ENCODE peak calls at places on chromosomes 6 and 20, in five cellular contexts. One of them, this sample, is unnamed.

GRCh38 chr20:47334022-47334551 is 22.4 kb downstream of the ZMYND8 start:
- DNase-seq in sciatic nerve: no peak
- DNase-seq in KG1: no peak
- DNase-seq in HS-5: peak
- DNase-seq in fibroblast of lung: peak
- DNase-seq in this sample: peak

GRCh38 chr20:16821211-16822089 is 73.3 kb downstream of the OTOR start:
- DNase-seq in sciatic nerve: no peak
- DNase-seq in KG1: no peak
- DNase-seq in HS-5: no peak
- DNase-seq in fibroblast of lung: peak
- DNase-seq in this sample: peak

GRCh38 chr6:157323924-157324276 is 581 bp upstream of the TMEM242 start:
- DNase-seq in sciatic nerve: peak
- DNase-seq in KG1: no peak
- DNase-seq in HS-5: no peak
- DNase-seq in fibroblast of lung: peak
- DNase-seq in this sample: peak

GRCh38 chr20:12775041-12775440 is 233.7 kb upstream of the SPTLC3 start:
- DNase-seq in sciatic nerve: no peak
- DNase-seq in KG1: no peak
- DNase-seq in HS-5: no peak
- DNase-seq in fibroblast of lung: no peak
- DNase-seq in this sample: no peak

GRCh38 chr20:44129996-44130718 is 56.8 kb downstream of the JPH2 start:
- DNase-seq in sciatic nerve: no peak
- DNase-seq in KG1: no peak
- DNase-seq in HS-5: no peak
- DNase-seq in fibroblast of lung: no peak
- DNase-seq in this sample: no peak

GRCh38 chr20:62837790-62838458 is 21.1 kb downstream of the COL9A3 start:
- DNase-seq in sciatic nerve: no peak
- DNase-seq in KG1: no peak
- DNase-seq in HS-5: no peak
- DNase-seq in fibroblast of lung: peak
- DNase-seq in this sample: no peak

GRCh38 chr20:21719592-21720214 is 14.2 kb downstream of the PAX1 start:
- DNase-seq in sciatic nerve: no peak
- DNase-seq in KG1: peak
- DNase-seq in HS-5: peak
- DNase-seq in fibroblast of lung: peak
- DNase-seq in this sample: peak

GRCh38 chr6:22436134-22436533 is 133.2 kb upstream of the HDGFL1 start:
- DNase-seq in sciatic nerve: no peak
- DNase-seq in KG1: no peak
- DNase-seq in HS-5: no peak
- DNase-seq in fibroblast of lung: no peak
- DNase-seq in this sample: no peak

GRCh38 chr6:157314705-157315321 is 8.5 kb downstream of the TMEM242 start:
- DNase-seq in sciatic nerve: no peak
- DNase-seq in KG1: no peak
- DNase-seq in HS-5: peak
- DNase-seq in fibroblast of lung: peak
- DNase-seq in this sample: peak

GRCh38 chr20:58127731-58128130 is 100.7 kb downstream of the ANKRD60 start:
- DNase-seq in sciatic nerve: peak
- DNase-seq in KG1: no peak
- DNase-seq in HS-5: peak
- DNase-seq in fibroblast of lung: peak
- DNase-seq in this sample: no peak

GRCh38 chr20:59574308-59574707 is 30.0 kb upstream of the PHACTR3 start:
- DNase-seq in sciatic nerve: peak
- DNase-seq in KG1: no peak
- DNase-seq in HS-5: no peak
- DNase-seq in fibroblast of lung: no peak
- DNase-seq in this sample: no peak

GRCh38 chr6:135887069-135887468 is 35.6 kb downstream of the PDE7B start:
- DNase-seq in sciatic nerve: no peak
- DNase-seq in KG1: no peak
- DNase-seq in HS-5: no peak
- DNase-seq in fibroblast of lung: no peak
- DNase-seq in this sample: no peak

GRCh38 chr6:20211941-20212391 is 303 bp downstream of the MBOAT1 start:
- DNase-seq in sciatic nerve: no peak
- DNase-seq in KG1: no peak
- DNase-seq in HS-5: no peak
- DNase-seq in fibroblast of lung: no peak
- DNase-seq in this sample: no peak

GRCh38 chr20:48722737-48723191 is 105.0 kb downstream of the PREX1 start:
- DNase-seq in sciatic nerve: no peak
- DNase-seq in KG1: no peak
- DNase-seq in HS-5: no peak
- DNase-seq in fibroblast of lung: peak
- DNase-seq in this sample: no peak

GRCh38 chr6:34748757-34749156 is 8.5 kb upstream of the SNRPC start:
- DNase-seq in sciatic nerve: peak
- DNase-seq in KG1: no peak
- DNase-seq in HS-5: no peak
- DNase-seq in fibroblast of lung: no peak
- DNase-seq in this sample: no peak

GRCh38 chr6:28258877-28259777 is at the start of gene NKAPL:
- DNase-seq in sciatic nerve: peak
- DNase-seq in KG1: no peak
- DNase-seq in HS-5: no peak
- DNase-seq in fibroblast of lung: peak
- DNase-seq in this sample: peak

GRCh38 chr20:13302647-13303425 is 81.8 kb downstream of the ISM1 start:
- DNase-seq in sciatic nerve: no peak
- DNase-seq in KG1: no peak
- DNase-seq in HS-5: no peak
- DNase-seq in fibroblast of lung: peak
- DNase-seq in this sample: peak

GRCh38 chr6:43405354-43405753 is 22.0 kb upstream of the ABCC10 start:
- DNase-seq in sciatic nerve: no peak
- DNase-seq in KG1: no peak
- DNase-seq in HS-5: no peak
- DNase-seq in fibroblast of lung: no peak
- DNase-seq in this sample: no peak

GRCh38 chr6:143062551-143062950 is 1.9 kb downstream of the AIG1 start:
- DNase-seq in sciatic nerve: no peak
- DNase-seq in KG1: no peak
- DNase-seq in HS-5: no peak
- DNase-seq in fibroblast of lung: no peak
- DNase-seq in this sample: no peak

GRCh38 chr6:111653961-111654360 is 48.3 kb upstream of the TRAF3IP2 start:
- DNase-seq in sciatic nerve: no peak
- DNase-seq in KG1: no peak
- DNase-seq in HS-5: no peak
- DNase-seq in fibroblast of lung: no peak
- DNase-seq in this sample: no peak

GRCh38 chr6:112207131-112207530 is 47.2 kb downstream of the LAMA4 start:
- DNase-seq in sciatic nerve: no peak
- DNase-seq in KG1: no peak
- DNase-seq in HS-5: no peak
- DNase-seq in fibroblast of lung: no peak
- DNase-seq in this sample: no peak

GRCh38 chr6:158376650-158377081 is 64.4 kb downstream of the TULP4 start:
- DNase-seq in sciatic nerve: no peak
- DNase-seq in KG1: no peak
- DNase-seq in HS-5: no peak
- DNase-seq in fibroblast of lung: no peak
- DNase-seq in this sample: peak

This sample was measured in AG08396.